ENCODE peak calls at places on chromosome 18, in nine cellular contexts. N is astrocyte of the spinal cord; J is GM23338; O is B cell; U is psoas muscle; F is CD8-positive, alpha-beta T cell; C is coronary artery; R is HL-60; S is HCT116. H is an unnamed sample.

GRCh38 chr18:45571161-45571560 is 44.1 kb upstream of the SLC14A2 start:
- DNase-seq in N (no peak), J (no peak), O (no peak), U (no peak), F (no peak), C (no peak), R (no peak), S (no peak), H (no peak)

GRCh38 chr18:25799221-25799620 is 291.2 kb downstream of the SS18 start:
- DNase-seq in N (no peak), J (no peak), O (no peak), U (no peak), F (no peak), C (no peak), R (no peak), S (no peak), H (no peak)

GRCh38 chr18:13268746-13269285 is 50.3 kb downstream of the LDLRAD4 start:
- DNase-seq in N (peak), J (no peak), O (no peak), U (no peak), F (no peak), C (no peak), R (no peak), S (no peak), H (no peak)

GRCh38 chr18:44742741-44743311 is 62.1 kb downstream of the SETBP1 start:
- DNase-seq in N (peak), J (peak), O (no peak), U (peak), F (no peak), C (no peak), R (no peak), S (no peak), H (no peak)

GRCh38 chr18:69898241-69898861 is 49.3 kb downstream of the CD226 start:
- DNase-seq in N (peak), J (no peak), O (no peak), U (no peak), F (no peak), C (no peak), R (peak), S (no peak), H (no peak)

GRCh38 chr18:13614701-13615288 is 111.6 kb downstream of the FAM210A start:
- DNase-seq in N (no peak), J (no peak), O (no peak), U (peak), F (peak), C (no peak), R (no peak), S (no peak), H (no peak)

GRCh38 chr18:37299471-37300304 is 265.9 kb downstream of the CELF4 start:
- DNase-seq in N (peak), J (peak), O (no peak), U (peak), F (no peak), C (peak), R (peak), S (peak), H (no peak)

GRCh38 chr18:61025596-61025995 is 307.6 kb upstream of the CDH20 start:
- DNase-seq in N (no peak), J (no peak), O (no peak), U (no peak), F (no peak), C (no peak), R (no peak), S (no peak), H (no peak)

GRCh38 chr18:26415041-26415440 is 133.3 kb downstream of the KCTD1 start:
- DNase-seq in N (no peak), J (peak), O (no peak), U (no peak), F (no peak), C (no peak), R (no peak), S (no peak), H (no peak)

GRCh38 chr18:48825101-48825745 is 125.5 kb downstream of the SMAD7 start:
- DNase-seq in N (peak), J (no peak), O (peak), U (no peak), F (no peak), C (peak), R (no peak), S (no peak), H (no peak)

GRCh38 chr18:35876243-35876642 is 96.2 kb upstream of the RMP24 start:
- DNase-seq in N (no peak), J (no peak), O (no peak), U (no peak), F (no peak), C (no peak), R (no peak), S (no peak), H (no peak)

GRCh38 chr18:75489493-75490190 is 62.1 kb upstream of the SMIM21 start:
- DNase-seq in N (peak), J (no peak), O (no peak), U (no peak), F (no peak), C (no peak), R (no peak), S (peak), H (no peak)

GRCh38 chr18:78610646-78611045 is 369.0 kb upstream of the SALL3 start:
- DNase-seq in N (no peak), J (no peak), O (no peak), U (no peak), F (no peak), C (no peak), R (no peak), S (no peak), H (no peak)

GRCh38 chr18:53909668-53910067 is 314.8 kb downstream of the MBD2 start:
- DNase-seq in N (peak), J (peak), O (no peak), U (no peak), F (no peak), C (no peak), R (peak), S (peak), H (no peak)

GRCh38 chr18:35267161-35267651 is 22.8 kb downstream of the ZSCAN30 start:
- DNase-seq in N (peak), J (peak), O (peak), U (peak), F (peak), C (peak), R (no peak), S (no peak), H (no peak)

GRCh38 chr18:36706313-36706881 is 122.4 kb downstream of the TPGS2 start:
- DNase-seq in N (no peak), J (no peak), O (no peak), U (no peak), F (no peak), C (no peak), R (no peak), S (no peak), H (no peak)

GRCh38 chr18:60372141-60372540 is 434 bp downstream of the MC4R start:
- DNase-seq in N (no peak), J (no peak), O (no peak), U (no peak), F (no peak), C (no peak), R (no peak), S (no peak), H (no peak)

DNA sequence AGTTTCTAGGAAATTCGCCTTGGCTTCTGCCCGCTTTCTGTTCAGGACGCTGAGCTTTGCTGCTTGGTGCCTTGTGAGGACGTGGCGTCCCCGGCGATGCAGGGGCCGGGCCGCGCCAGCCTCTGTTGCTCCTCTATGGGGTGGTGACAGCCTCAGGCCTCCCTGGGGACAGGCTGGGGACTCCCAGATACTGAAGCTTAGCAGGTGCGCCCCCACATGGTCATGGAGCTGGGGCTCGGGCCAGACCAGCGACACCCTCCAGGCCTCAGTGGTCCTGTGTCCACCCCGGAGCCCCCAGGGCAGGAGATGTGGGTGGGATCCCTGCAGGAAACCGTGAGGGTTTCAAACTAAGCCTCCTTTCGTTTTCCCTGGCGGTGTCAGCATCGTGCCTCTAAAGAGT is 29.2 kb downstream of the KCNG2 start:
- DNase-seq in N (no peak), J (peak), O (peak), U (no peak), F (no peak), C (no peak), R (no peak), S (no peak), H (no peak)
- TF ChIP-seq CTCF in N (no peak), J (peak), O (no peak), U (no peak), F (no peak), C (no peak), R (no peak), S (peak), H (no peak)

GRCh38 chr18:9824862-9825479 is 60.8 kb upstream of the TXNDC2 start:
- DNase-seq in N (no peak), J (no peak), O (no peak), U (no peak), F (no peak), C (no peak), R (no peak), S (no peak), H (no peak)

GRCh38 chr18:9823805-9824473 is 61.8 kb upstream of the TXNDC2 start:
- DNase-seq in N (peak), J (no peak), O (no peak), U (no peak), F (no peak), C (no peak), R (no peak), S (no peak), H (no peak)

GRCh38 chr18:9824474-9824832 is 61.3 kb upstream of the TXNDC2 start:
- DNase-seq in N (peak), J (no peak), O (no peak), U (no peak), F (no peak), C (no peak), R (no peak), S (no peak), H (no peak)

GRCh38 chr18:9826666-9827065 is 59.1 kb upstream of the TXNDC2 start:
- DNase-seq in N (no peak), J (no peak), O (no peak), U (no peak), F (no peak), C (no peak), R (no peak), S (no peak), H (no peak)

DNA sequence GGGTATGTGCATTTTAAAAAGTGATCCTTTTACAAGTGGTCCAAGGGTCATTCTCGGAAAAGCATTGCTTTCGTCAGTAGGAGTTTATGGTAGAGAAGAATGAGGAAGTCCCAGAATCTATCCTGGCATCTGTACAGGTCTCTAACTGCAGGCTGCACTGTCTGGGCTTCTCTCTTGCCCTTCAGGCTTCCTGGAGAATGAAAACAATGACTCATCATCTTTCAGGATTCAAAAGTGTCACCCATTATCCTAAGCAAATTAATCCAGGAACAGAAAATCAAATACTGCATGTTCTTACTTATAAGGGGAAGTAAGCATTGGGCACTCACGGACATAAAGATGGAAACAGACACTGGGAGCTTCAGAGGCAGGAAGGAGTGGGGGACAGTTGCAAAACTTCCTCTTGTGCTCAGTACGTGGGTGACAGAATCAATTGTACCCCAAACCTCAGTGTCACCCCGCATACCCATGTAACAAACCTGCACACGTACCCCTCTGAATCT is 60.2 kb upstream of the TXNDC2 start:
- DNase-seq in N (peak), J (no peak), O (no peak), U (no peak), F (no peak), C (no peak), R (peak), S (peak), H (no peak)
- TF ChIP-seq CTCF in N (no peak), J (no peak), O (no peak), U (no peak), F (no peak), C (no peak), R (no peak), S (no peak), H (no peak)

DNA sequence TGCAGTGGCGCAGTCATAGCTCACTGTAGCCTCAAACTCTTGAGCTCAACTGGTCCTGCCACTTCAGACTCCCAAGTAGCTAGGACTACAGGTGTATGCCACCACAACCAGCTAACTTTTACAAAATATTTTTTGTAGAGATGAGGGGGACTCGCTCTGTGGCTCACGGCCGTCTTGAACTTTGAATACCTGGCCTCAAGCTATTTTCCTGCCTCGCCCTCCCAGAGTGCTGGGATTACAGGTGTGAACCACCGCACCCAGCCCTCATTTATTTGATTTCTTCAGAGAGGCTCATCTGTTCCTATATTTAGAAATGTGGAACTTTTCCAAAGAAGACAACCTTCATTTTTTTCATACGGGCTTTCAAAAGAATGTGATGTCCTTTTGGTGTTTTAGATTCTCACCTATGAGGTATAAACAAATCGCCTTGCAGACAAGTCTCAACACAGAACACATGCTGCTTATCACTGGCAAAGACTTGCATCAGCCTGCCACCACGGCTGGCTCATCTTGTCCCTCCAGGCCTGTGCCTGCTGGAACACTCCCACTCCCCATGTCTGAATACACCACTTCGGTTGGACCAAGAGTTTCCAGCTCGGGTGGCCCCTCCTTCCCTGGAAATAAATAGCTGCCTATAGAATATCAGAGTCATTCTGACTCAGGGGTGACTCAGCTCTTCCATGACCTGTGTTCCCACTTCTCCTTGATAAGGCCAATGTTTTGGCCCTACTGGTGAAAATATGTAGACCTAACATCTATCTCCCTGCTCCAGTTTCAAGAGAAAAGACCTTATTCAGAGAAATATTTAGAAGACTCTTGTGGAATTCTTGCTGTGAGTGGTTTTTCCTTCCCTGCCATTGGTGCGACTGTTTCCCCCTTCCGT is 202.6 kb downstream of the TGIF1 start:
- DNase-seq in N (peak), J (no peak), O (no peak), U (peak), F (no peak), C (peak), R (peak), S (peak), H (no peak)
- TF ChIP-seq CTCF in N (peak), J (no peak), O (no peak), U (no peak), F (no peak), C (no peak), R (no peak), S (peak), H (no peak)

GRCh38 chr18:49944681-49945080 is 131.3 kb upstream of the ACAA2 start:
- DNase-seq in N (no peak), J (peak), O (no peak), U (peak), F (no peak), C (no peak), R (no peak), S (no peak), H (no peak)
- TF ChIP-seq CTCF in N (peak), J (peak), O (no peak), U (peak), F (no peak), C (no peak), R (no peak), S (no peak), H (peak)

GRCh38 chr18:47773931-47774330 is 156.5 kb downstream of the SMAD2 start:
- DNase-seq in N (no peak), J (no peak), O (no peak), U (no peak), F (no peak), C (no peak), R (no peak), S (no peak), H (no peak)

GRCh38 chr18:47777626-47778025 is 152.8 kb downstream of the SMAD2 start:
- DNase-seq in N (no peak), J (no peak), O (no peak), U (no peak), F (no peak), C (no peak), R (no peak), S (no peak), H (no peak)

GRCh38 chr18:47779381-47779780 is 151.1 kb downstream of the SMAD2 start:
- DNase-seq in N (no peak), J (no peak), O (no peak), U (no peak), F (no peak), C (no peak), R (no peak), S (no peak), H (no peak)

GRCh38 chr18:47772374-47773248 is 157.8 kb downstream of the SMAD2 start:
- DNase-seq in N (peak), J (peak), O (peak), U (peak), F (peak), C (no peak), R (peak), S (peak), H (peak)

GRCh38 chr18:47775961-47776360 is 154.5 kb downstream of the SMAD2 start:
- DNase-seq in N (no peak), J (peak), O (no peak), U (no peak), F (no peak), C (no peak), R (no peak), S (no peak), H (no peak)
- TF ChIP-seq CTCF in N (peak), J (peak), O (no peak), U (peak), F (no peak), C (no peak), R (no peak), S (no peak), H (no peak)

DNA sequence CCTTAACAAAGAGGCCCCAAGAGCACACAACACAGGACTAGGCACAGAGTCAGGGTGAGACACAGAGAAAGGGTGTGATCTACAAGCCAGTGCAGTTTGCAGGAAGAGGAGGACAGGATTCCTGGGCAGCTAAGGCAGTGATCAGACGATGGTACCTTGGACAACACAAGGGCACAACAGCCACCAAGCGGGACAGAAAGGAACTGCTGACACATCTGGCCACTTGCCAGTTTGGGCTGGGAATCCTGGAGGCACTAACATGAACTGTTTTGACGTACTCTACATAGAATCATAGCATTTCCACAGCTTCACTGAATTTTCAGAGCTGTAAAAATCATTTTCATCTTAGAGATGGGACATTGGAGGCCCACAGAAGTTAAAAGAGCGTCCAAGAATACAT is 221.5 kb upstream of the SLC35G4 start:
- DNase-seq in N (no peak), J (peak), O (no peak), U (peak), F (no peak), C (no peak), R (peak), S (peak), H (no peak)
- TF ChIP-seq CTCF in N (peak), J (peak), O (no peak), U (peak), F (no peak), C (no peak), R (peak), S (peak), H (peak)

H was measured in progenitor cell of endocrine pancreas.